ENCODE peak calls at places on chromosomes 3 and 15, in four cellular contexts. D, N, A and Y are unnamed samples.

GRCh38 chr15:38084289-38084688 is 149.8 kb downstream of the TMCO5A start:
- DNase-seq in N (no peak), D (peak; percentile 64), A (no peak), Y (no peak)

GRCh38 chr3:17032407-17033034 is 147.8 kb downstream of the PLCL2 start:
- DNase-seq in N (peak; percentile 53), D (no peak), A (no peak), Y (no peak)

GRCh38 chr3:60756231-60756630 is 495.0 kb downstream of the FHIT start:
- DNase-seq in D (no peak), N (no peak), A (no peak), Y (no peak)

GRCh38 chr3:181252626-181253025 is 263.1 kb upstream of the DNAJC19 start:
- DNase-seq in D (no peak), A (no peak), N (no peak), Y (no peak)

GRCh38 chr15:33616485-33616884 is 305.7 kb downstream of the RYR3 start:
- DNase-seq in A (no peak), N (no peak), D (no peak), Y (no peak)

GRCh38 chr3:98954806-98955205 is 53.3 kb upstream of the DCBLD2 start:
- DNase-seq in D (peak; percentile 50), N (peak; percentile 55), A (no peak), Y (no peak)

GRCh38 chr15:94829887-94830884 is 598.8 kb downstream of the MCTP2 start:
- DNase-seq in N (no peak), D (no peak), A (no peak), Y (no peak)

GRCh38 chr15:60772395-60773120 is 293.6 kb upstream of the ICE2 start:
- DNase-seq in A (no peak), N (no peak), D (no peak), Y (no peak)

GRCh38 chr3:13211605-13212210 is 138.5 kb upstream of the IQSEC1 start:
- DNase-seq in N (no peak), A (no peak), D (no peak), Y (no peak)

GRCh38 chr3:127467386-127467785 is 123.1 kb downstream of the TPRA1 start:
- DNase-seq in D (no peak), N (no peak), A (no peak), Y (no peak)

GRCh38 chr15:73004462-73004861 is 47.8 kb upstream of the NEO1 start:
- DNase-seq in A (no peak), N (no peak), D (no peak), Y (no peak)

GRCh38 chr15:74259821-74260502 is 23.8 kb downstream of the CCDC33 start:
- DNase-seq in A (no peak), N (no peak), D (no peak), Y (no peak)

GRCh38 chr3:83320726-83321125 is 1559.3 kb upstream of the GBE1 start:
- DNase-seq in A (no peak), D (no peak), N (no peak), Y (no peak)

GRCh38 chr3:63878394-63879089 is 14.9 kb downstream of the ATXN7 start:
- DNase-seq in N (no peak), D (no peak), A (no peak), Y (no peak)

GRCh38 chr3:56624725-56625124 is 58.3 kb downstream of the TASOR start:
- DNase-seq in D (peak; percentile 38), A (no peak), N (peak; percentile 12), Y (peak; percentile 9)

GRCh38 chr3:194181612-194182011 is 45.7 kb downstream of the HES1 start:
- DNase-seq in N (no peak), A (no peak), D (no peak), Y (no peak)

GRCh38 chr15:81183403-81183760 is 13.3 kb upstream of the IL16 start:
- DNase-seq in A (no peak), N (peak; percentile 40), D (no peak), Y (no peak)
- H3K4me3 ChIP-seq in A (peak overlapping the region; percentile 45), N (peak overlapping the region; percentile 64), D (peak overlapping the region; percentile 55), Y (no peak overlapping the region)

DNA sequence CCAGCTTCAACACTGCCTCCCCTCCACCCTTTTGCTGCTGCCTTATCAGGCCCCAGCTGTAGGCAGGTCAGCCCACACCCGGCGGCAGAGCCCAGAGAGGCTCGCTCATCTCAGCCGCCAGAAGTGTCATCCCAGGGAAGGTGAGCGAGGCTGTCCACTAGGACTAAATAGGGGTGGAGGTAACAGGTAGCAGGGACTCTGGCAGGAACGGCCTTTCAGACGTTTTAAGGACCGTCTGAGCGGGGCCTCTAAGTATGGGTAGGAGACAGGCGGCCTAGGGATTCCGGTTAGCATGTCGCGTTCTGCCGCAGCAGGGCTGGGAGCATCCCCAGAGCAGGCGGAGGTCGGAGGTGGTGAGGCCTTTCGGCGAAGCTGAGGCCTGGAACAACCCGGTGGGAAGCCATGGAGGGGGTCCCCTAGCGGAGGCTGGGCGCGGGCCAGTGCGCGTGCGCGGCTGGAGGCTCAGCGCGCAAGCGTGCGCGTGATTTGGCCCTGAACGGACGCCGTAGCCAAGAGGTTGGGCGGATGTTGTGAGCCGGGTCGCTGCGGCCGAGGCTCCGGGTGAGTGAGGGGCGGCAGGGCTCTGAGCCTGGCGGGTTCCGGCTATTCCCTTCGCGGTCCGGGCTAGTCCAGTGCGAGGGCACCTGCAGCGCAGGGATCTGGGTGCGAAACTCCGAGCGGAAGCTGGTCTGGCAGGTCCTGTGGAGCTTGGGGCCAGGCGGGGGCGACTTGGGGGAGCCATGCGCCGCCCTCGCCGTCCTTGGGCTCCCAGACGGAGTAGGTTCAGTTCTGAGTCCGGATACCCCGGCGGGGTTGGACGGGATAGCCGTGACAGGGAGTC is at the start of the genes MST1 and RNF123:
- DNase-seq in A (peak; percentile 88), D (peak; percentile 86), N (peak; percentile 92), Y (peak; percentile 28)
- H3K4me3 ChIP-seq in A (peak within 1 kb of the TSS; percentile 61), D (peak within 1 kb of the TSS; percentile 93), N (peak within 1 kb of the TSS; percentile 77), Y (peak within 1 kb of the TSS; percentile 95)

GRCh38 chr3:126212629-126213375 is 32.4 kb upstream of the ALDH1L1 start:
- DNase-seq in D (peak; percentile 63), N (peak; percentile 49), A (peak; percentile 67), Y (no peak)
- H3K4me3 ChIP-seq in D (peak overlapping the region; percentile 51), N (peak overlapping the region; percentile 58), A (peak overlapping the region; percentile 44), Y (peak overlapping the region; percentile 29)

DNA sequence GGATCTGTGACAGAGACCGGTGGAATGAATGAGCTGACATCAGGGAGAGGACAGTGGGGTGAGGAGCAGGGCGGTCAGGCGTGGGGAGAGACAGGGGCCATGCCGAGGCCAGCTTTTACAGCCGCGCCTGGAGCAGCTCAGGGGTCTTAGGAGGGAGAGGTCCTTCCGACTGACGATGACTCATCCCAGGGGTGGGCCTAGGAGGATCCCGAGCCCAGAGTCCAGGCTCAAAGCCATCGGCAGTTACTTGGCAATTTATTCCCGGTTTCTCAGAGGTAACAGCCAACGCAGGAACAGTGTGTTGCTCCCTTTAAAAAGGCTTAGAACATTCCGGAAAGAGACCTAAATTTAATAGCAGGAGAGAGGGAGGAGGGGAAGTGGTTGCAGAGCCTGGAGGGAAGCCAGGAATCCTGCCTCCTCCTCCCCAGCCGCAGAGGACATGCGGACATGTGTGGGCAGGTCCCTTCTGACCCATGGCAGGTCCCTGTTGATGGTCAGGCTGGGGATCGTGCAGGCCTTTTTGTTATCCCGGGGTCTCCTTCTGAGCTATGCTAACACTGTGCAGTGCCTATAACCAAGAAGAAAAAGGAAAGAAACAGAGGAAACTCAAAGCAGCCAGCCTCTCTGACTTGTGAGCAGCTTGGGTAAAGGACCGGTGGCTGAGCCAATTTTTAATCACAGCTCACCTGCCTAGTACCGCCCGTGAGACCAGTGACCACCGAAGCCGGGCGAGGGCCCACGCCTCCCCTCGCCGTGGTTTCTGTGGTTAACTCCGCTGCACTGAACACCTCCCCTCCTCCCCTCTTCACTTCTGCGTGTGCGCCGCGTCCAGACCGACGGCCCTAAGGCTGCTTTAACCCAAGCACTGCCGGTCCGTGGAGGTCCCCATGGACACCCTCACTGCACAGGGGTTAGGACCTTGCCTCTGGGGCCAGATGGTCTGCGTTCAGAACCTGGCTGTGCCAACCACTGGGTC is 392.4 kb upstream of the PROK2 start:
- DNase-seq in N (peak; percentile 74), D (no peak), A (peak; percentile 61), Y (no peak)
- H3K4me3 ChIP-seq in N (peak overlapping the region; percentile 26), D (no peak overlapping the region), A (no peak overlapping the region), Y (peak overlapping the region; percentile 18)

GRCh38 chr15:64692166-64692565 is 83.2 kb downstream of the RBPMS2 start:
- DNase-seq in D (no peak), A (no peak), N (no peak), Y (no peak)

GRCh38 chr15:64695571-64695992 is 79.8 kb downstream of the RBPMS2 start:
- DNase-seq in N (no peak), A (no peak), D (no peak), Y (no peak)

GRCh38 chr15:64693134-64693533 is 82.3 kb downstream of the RBPMS2 start:
- DNase-seq in A (peak; percentile 31), N (peak; percentile 93), D (peak; percentile 86), Y (peak; percentile 85)

GRCh38 chr15:64697911-64698369 is 77.4 kb downstream of the RBPMS2 start:
- DNase-seq in A (no peak), N (no peak), D (no peak), Y (no peak)

GRCh38 chr15:64694816-64695215 is 80.6 kb downstream of the RBPMS2 start:
- DNase-seq in D (no peak), A (no peak), N (no peak), Y (no peak)
- H3K4me3 ChIP-seq in D (no peak overlapping the region), A (no peak overlapping the region), N (no peak overlapping the region), Y (no peak overlapping the region)

GRCh38 chr3:50303038-50303815 is at the start of gene HYAL1:
- DNase-seq in A (peak; percentile 75), D (no peak), N (no peak), Y (no peak)
- H3K4me3 ChIP-seq in A (no peak within 1 kb of the TSS), D (no peak within 1 kb of the TSS), N (no peak within 1 kb of the TSS), Y (no peak within 1 kb of the TSS)

DNA sequence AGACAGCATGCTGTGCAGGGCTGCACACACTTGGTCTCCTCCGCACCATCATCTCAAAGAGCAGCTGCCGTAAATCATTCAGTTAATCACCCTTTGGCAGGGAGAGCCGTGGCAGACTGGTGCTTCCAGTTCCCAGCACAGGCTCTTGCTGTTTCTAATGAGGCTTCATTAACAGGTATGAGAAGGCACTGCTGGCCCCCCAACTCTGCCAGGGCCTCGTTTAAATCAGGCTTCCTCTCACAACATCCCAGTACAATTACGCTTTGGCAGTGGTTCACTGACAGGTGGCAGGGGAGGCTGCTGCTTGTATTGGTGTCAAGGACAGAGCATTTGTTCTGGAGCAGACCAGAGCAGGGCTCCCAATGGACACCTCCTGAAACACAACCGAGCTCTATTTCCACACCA is 77.1 kb downstream of the BFSP2 start:
- DNase-seq in A (no peak), D (no peak), N (no peak), Y (no peak)
- H3K4me3 ChIP-seq in A (no peak overlapping the region), D (no peak overlapping the region), N (no peak overlapping the region), Y (no peak overlapping the region)

DNA sequence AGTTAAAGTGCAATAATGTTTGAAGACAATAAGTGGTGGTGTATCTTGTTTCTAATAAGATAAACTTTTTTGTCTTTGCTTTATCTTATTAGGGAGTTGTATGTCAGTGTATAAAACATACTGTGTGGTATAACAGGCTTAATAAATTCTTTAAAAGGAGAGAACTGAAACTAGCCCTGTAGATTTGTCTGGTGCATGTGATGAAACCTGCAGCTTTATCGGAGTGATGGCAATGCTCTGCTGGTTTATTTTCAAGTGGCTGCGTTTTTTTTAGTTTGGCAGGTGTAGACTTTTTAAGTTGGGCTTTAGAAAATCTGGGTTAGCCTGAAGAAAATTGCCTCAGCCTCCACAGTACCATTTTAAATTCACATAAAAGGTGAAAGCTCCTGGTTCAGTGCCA is 2.7 kb downstream of the RPL15 start:
- DNase-seq in A (no peak), D (no peak), N (no peak), Y (no peak)
- H3K4me3 ChIP-seq in A (no peak overlapping the region), D (no peak overlapping the region), N (peak overlapping the region; percentile 2), Y (no peak overlapping the region)

GRCh38 chr15:69863446-69863845 is 234.3 kb downstream of the TLE3 start:
- DNase-seq in D (no peak), A (no peak), N (no peak), Y (no peak)
- H3K4me3 ChIP-seq in D (no peak overlapping the region), A (no peak overlapping the region), N (no peak overlapping the region), Y (no peak overlapping the region)